ENCODE peak calls at places on chromosomes 13 and 19, in eight cellular contexts. J is activated T-helper 1 cell treated with Interleukin-2 at 50 U/mL for 16 hours; N is GM12865; B is putamen; Q is fibroblast of lung; L is GM12892; Z is EL; R is CD4-positive, alpha-beta T cell. Y is an unnamed sample.

GRCh38 chr19:54266133-54266532 is 9.1 kb upstream of the LILRB5 start:
- DNase-seq in J (peak; percentile 39), N (peak; percentile 76), B (no peak), Q (peak; percentile 46), L (no peak), Z (peak; percentile 67), R (peak; percentile 42), Y (peak; percentile 36)

GRCh38 chr19:49823472-49823871 is 5.4 kb downstream of the MED25 start:
- DNase-seq in J (no peak), N (no peak), B (no peak), Q (no peak), L (no peak), Z (no peak), R (no peak), Y (no peak)

GRCh38 chr19:6312018-6312417 is 21.4 kb downstream of the ACER1 start:
- DNase-seq in J (no peak), N (no peak), B (no peak), Q (no peak), L (no peak), Z (no peak), R (no peak), Y (no peak)

GRCh38 chr13:64413529-64413928 is 2816.6 kb downstream of the PCDH9 start:
- DNase-seq in J (no peak), N (no peak), B (no peak), Q (no peak), L (no peak), Z (no peak), R (no peak), Y (no peak)

GRCh38 chr13:33228645-33229445 is 56.7 kb downstream of the STARD13 start:
- DNase-seq in J (no peak), N (peak; percentile 68), B (peak; percentile 58), Q (peak; percentile 83), L (no peak), Z (peak; percentile 88), R (no peak), Y (peak; percentile 21)

GRCh38 chr19:18789883-18790565 is 1.1 kb downstream of the COMP start:
- DNase-seq in J (no peak), N (peak; percentile 26), B (no peak), Q (peak; percentile 25), L (no peak), Z (peak; percentile 36), R (no peak), Y (no peak)

GRCh38 chr13:74278901-74279300 is 144.7 kb upstream of the KLF12 start:
- DNase-seq in J (no peak), N (no peak), B (no peak), Q (no peak), L (no peak), Z (no peak), R (no peak), Y (no peak)

GRCh38 chr19:43820098-43820860 is 6.8 kb upstream of the ZNF283 start:
- DNase-seq in J (no peak), N (no peak), B (peak; percentile 42), Q (peak; percentile 56), L (no peak), Z (peak; percentile 64), R (peak; percentile 7), Y (no peak)

GRCh38 chr19:40610396-40611064 is 9.4 kb downstream of the LTBP4 start:
- DNase-seq in J (peak; percentile 56), N (no peak), B (no peak), Q (no peak), L (no peak), Z (no peak), R (peak; percentile 72), Y (no peak)

GRCh38 chr19:53868091-53868891 is 608 bp downstream of the MYADM start:
- DNase-seq in J (no peak), N (no peak), B (no peak), Q (peak; percentile 58), L (no peak), Z (peak; percentile 83), R (peak; percentile 45), Y (no peak)

GRCh38 chr19:9323557-9323918 is 441 bp upstream of the ZNF559 start:
- DNase-seq in J (no peak), N (peak; percentile 85), B (peak; percentile 86), Q (peak; percentile 86), L (no peak), Z (peak; percentile 82), R (no peak), Y (peak; percentile 26)

Y was measured in GM19239.